ENCODE peak calls at places on chromosome 1, in five cellular contexts. K, Q, R, A and M are unnamed samples.

GRCh38 chr1:45973106-45973505 is 159.3 kb downstream of the PIK3R3 start:
- DNase-seq in K (no peak), Q (no peak), R (no peak), A (no peak), M (no peak)

GRCh38 chr1:44985747-44986359 is 542 bp downstream of the EIF2B3 start:
- DNase-seq in K (no peak), Q (no peak), R (no peak), A (peak), M (no peak)

GRCh38 chr1:5927506-5928370 is 64.5 kb downstream of the NPHP4 start:
- DNase-seq in K (no peak), Q (no peak), R (no peak), A (no peak), M (no peak)

GRCh38 chr1:15950302-15950701 is 25.6 kb downstream of the ZBTB17 start:
- DNase-seq in K (no peak), Q (no peak), R (no peak), A (no peak), M (no peak)

GRCh38 chr1:198496216-198497143 is 44.0 kb downstream of the ATP6V1G3 start:
- DNase-seq in K (no peak), Q (no peak), R (no peak), A (no peak), M (no peak)

GRCh38 chr1:167110586-167110985 is 16.7 kb downstream of the STYXL2 start:
- DNase-seq in K (no peak), Q (peak), R (no peak), A (no peak), M (no peak)

GRCh38 chr1:93708734-93709481 is 27.3 kb upstream of the BCAR3 start:
- DNase-seq in K (no peak), Q (no peak), R (no peak), A (no peak), M (no peak)

GRCh38 chr1:11802616-11802972 is 3.2 kb downstream of the MTHFR start:
- DNase-seq in K (no peak), Q (no peak), R (no peak), A (peak), M (peak)

GRCh38 chr1:94329986-94330385 is 88.2 kb upstream of the ABCD3 start:
- DNase-seq in K (no peak), Q (no peak), R (peak), A (no peak), M (peak)

GRCh38 chr1:53069663-53070327 is 7.8 kb downstream of the PODN start:
- DNase-seq in K (no peak), Q (no peak), R (no peak), A (no peak), M (no peak)

GRCh38 chr1:85300140-85300539 is 23.7 kb upstream of the BCL10 start:
- DNase-seq in K (no peak), Q (no peak), R (no peak), A (no peak), M (no peak)

GRCh38 chr1:14976260-14976659 is 177.3 kb upstream of the TMEM51 start:
- DNase-seq in K (no peak), Q (no peak), R (no peak), A (no peak), M (no peak)

GRCh38 chr1:158248122-158248521 is 6.1 kb upstream of the CD1A start:
- DNase-seq in K (no peak), Q (peak), R (no peak), A (no peak), M (no peak)

DNA sequence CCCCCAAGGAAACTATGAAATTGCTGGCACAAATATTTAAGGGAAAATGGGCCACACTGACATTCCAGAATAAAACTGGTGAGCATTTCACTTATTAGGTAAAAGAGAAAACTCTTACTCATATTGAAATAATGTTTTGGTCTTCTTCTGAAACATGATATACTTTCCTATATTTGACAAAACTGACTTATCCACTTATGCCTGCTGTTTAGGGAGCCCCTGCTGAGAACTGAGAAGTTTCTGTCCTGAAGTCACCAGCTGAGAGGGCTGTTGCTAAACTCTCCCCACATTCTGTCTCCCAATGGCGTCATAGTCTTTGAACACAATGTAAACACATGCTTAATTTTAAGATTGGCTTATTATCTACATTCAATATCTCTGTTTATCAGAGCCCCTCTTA is 46.8 kb upstream of the ZC3H11B start:
- DNase-seq in K (no peak), Q (no peak), R (no peak), A (no peak), M (peak)
- TF ChIP-seq CREB1 in K (no peak), Q (no peak), R (no peak), A (no peak), M (no peak)

GRCh38 chr1:232630894-232631195 is 912 bp upstream of the SIPA1L2 start:
- DNase-seq in K (no peak), Q (no peak), R (no peak), A (no peak), M (no peak)
- H3K4me3 ChIP-seq in K (peak), Q (no peak), R (peak), A (no peak), M (peak)

GRCh38 chr1:68232354-68233148 is at the start of gene WLS:
- DNase-seq in K (no peak), Q (no peak), R (no peak), A (no peak), M (peak)
- TF ChIP-seq CTCF in K (no peak), Q (no peak), R (no peak), A (no peak), M (no peak)

DNA sequence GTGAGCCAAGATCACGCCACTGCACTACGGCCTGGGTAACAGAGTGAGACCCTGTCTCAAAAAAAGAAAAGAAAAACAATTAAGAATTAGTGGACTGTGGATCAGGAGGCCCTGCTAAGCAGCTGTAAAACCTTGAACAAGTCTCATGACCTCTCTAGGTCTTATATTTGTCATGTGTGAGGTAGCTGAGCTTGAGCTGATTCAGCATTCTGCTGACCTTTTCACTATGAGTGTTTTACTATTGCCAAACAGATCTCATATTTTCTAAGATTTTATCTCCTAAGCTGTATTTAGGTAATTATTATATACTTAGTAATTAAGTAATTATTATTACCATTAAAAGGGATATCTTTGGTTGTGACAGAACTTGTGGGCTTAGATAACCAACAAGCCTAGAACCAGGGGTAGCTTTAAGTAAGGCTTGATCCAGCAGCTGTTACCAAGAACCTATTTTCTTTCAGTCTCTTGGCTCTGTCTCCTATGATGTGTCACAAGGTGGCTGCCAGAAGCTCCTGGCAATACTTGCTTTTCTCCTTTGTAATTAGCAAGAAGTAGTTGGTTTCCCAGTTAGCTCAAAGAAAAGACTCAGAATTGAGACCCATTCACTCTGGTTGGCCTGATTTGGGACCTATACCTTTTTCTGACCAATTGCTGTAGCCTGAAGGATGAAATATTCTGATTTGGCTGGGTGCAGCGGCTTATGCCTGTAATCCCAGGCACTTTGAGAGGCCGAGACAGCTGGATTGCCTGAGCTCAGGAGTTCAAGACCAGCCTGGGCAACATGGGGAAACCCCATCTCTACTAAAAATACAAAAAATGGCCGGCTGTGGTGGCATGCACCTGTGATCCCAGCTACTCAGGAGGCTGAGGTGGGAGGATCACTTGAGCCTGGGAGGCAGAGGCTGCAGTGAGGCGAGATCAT is 8.5 kb upstream of the ZC3H12A start:
- DNase-seq in K (no peak), Q (no peak), R (no peak), A (no peak), M (no peak)
- TF ChIP-seq CREB1 in K (no peak), Q (no peak), R (no peak), A (no peak), M (no peak)

GRCh38 chr1:33182896-33183295 is 1.1 kb upstream of the TRIM62 start:
- DNase-seq in K (no peak), Q (no peak), R (no peak), A (no peak), M (no peak)

GRCh38 chr1:33181038-33181861 is 593 bp downstream of the TRIM62 start:
- DNase-seq in K (no peak), Q (no peak), R (no peak), A (peak), M (peak)

GRCh38 chr1:33183306-33183705 is 1.5 kb upstream of the TRIM62 start:
- DNase-seq in K (no peak), Q (no peak), R (no peak), A (no peak), M (no peak)

GRCh38 chr1:33181906-33182305 is at the start of gene TRIM62:
- DNase-seq in K (peak), Q (no peak), R (peak), A (peak), M (peak)

GRCh38 chr1:33182452-33182851 is 609 bp upstream of the TRIM62 start:
- DNase-seq in K (no peak), Q (no peak), R (no peak), A (no peak), M (peak)
- H3K4me3 ChIP-seq in K (peak), Q (no peak), R (no peak), A (no peak), M (peak)

GRCh38 chr1:9061252-9061948 is 8.0 kb downstream of the SLC2A5 start:
- DNase-seq in K (no peak), Q (no peak), R (no peak), A (peak), M (no peak)

GRCh38 chr1:9057851-9058250 is 11.6 kb downstream of the SLC2A5 start:
- DNase-seq in K (no peak), Q (no peak), R (no peak), A (peak), M (no peak)

GRCh38 chr1:9061949-9062555 is 7.4 kb downstream of the SLC2A5 start:
- DNase-seq in K (no peak), Q (no peak), R (no peak), A (peak), M (no peak)

GRCh38 chr1:9059944-9060744 is 9.3 kb downstream of the SLC2A5 start:
- DNase-seq in K (no peak), Q (no peak), R (no peak), A (no peak), M (no peak)

GRCh38 chr1:9058465-9058864 is 11.0 kb downstream of the SLC2A5 start:
- DNase-seq in K (no peak), Q (no peak), R (peak), A (peak), M (no peak)
- TF ChIP-seq CTCF in K (no peak), Q (no peak), R (peak), A (no peak), M (no peak)